ENCODE peak calls at places on chromosomes 6 and 20, in seven cellular contexts. Y is transverse colon, E is tibial artery, R is SK-N-SH, M is thyroid gland, A is right atrium auricular region, F is testis. B is an unnamed sample.

GRCh38 chr6:72761767-72762166 is 139.9 kb downstream of the KCNQ5 start:
- DNase-seq in Y (no peak), R (peak; percentile 8), E (no peak), M (no peak), A (no peak), F (no peak), B (no peak)

GRCh38 chr20:45796336-45797070 is 4.7 kb downstream of the DNTTIP1 start:
- DNase-seq in A (no peak), R (no peak), M (no peak), F (no peak), Y (no peak), E (no peak), B (no peak)

GRCh38 chr20:40689100-40689942 is at the start of gene MAFB:
- DNase-seq in R (peak; percentile 98), A (peak; percentile 96), Y (peak; percentile 80), F (peak; percentile 91), M (peak; percentile 95), E (peak; percentile 92), B (peak; percentile 21)

GRCh38 chr6:26217714-26218075 is 130.5 kb downstream of the HFE start:
- DNase-seq in A (no peak), R (no peak), Y (no peak), F (no peak), E (no peak), M (no peak), B (no peak)

GRCh38 chr6:41373919-41374617 is 38.7 kb downstream of the NCR2 start:
- DNase-seq in A (no peak), F (no peak), Y (no peak), M (no peak), E (no peak), R (peak; percentile 34), B (peak; percentile 66)

GRCh38 chr6:46368137-46368536 is 123.1 kb downstream of the RCAN2 start:
- DNase-seq in A (no peak), M (no peak), R (no peak), F (no peak), Y (no peak), E (no peak), B (no peak)

GRCh38 chr20:52496191-52496590 is 304.6 kb upstream of the ZFP64 start:
- DNase-seq in Y (no peak), M (no peak), A (no peak), R (no peak), F (no peak), E (no peak), B (no peak)

GRCh38 chr20:37383229-37383989 is 37.5 kb downstream of the SRC start:
- DNase-seq in M (no peak), F (no peak), A (no peak), R (peak; percentile 20), Y (no peak), E (peak; percentile 34), B (no peak)

GRCh38 chr6:46000905-46001304 is 14.8 kb downstream of the CLIC5 start:
- DNase-seq in Y (no peak), R (no peak), A (peak; percentile 32), M (no peak), E (no peak), F (no peak), B (no peak)

GRCh38 chr20:32544260-32544722 is 40.8 kb downstream of the NOL4L start:
- DNase-seq in A (no peak), R (no peak), F (no peak), E (no peak), Y (no peak), M (no peak), B (no peak)

GRCh38 chr20:58087567-58087858 is 140.9 kb downstream of the ANKRD60 start:
- DNase-seq in Y (no peak), A (no peak), E (no peak), M (no peak), F (no peak), R (no peak), B (no peak)
- TF ChIP-seq CTCF in Y (no peak), A (peak; percentile 29), E (no peak), M (no peak), F (no peak), R (no peak), B (no peak)

DNA sequence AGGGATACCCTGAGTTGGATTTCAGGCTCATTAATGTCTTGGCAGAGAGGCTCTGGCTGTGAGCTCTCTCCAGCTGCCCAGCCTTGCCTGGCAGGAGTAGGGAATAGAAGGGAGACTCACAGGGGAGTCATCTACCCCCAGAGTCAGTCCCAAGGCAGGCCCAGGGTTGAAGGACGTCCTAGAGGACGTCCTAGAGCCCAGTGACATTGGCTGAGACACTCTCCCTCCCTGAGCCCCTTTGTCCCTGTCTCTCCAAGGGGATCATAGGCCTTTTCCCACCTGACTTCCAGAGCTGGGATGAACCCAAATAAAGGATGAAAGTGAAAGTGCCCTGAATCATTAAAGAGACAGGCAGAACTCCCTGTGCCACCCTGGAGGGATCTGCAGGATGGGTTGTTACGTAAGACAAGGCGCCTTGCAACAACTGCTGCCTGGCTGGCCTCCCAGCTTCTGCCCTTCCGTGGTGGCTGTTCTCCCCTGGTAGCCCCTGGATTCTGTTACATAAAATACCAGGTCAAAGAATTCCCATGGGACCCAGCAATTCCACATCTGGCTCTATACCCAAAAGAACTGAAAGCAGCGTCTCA is 53.6 kb upstream of the SIRPA start:
- DNase-seq in A (no peak), R (no peak), M (no peak), E (peak; percentile 34), Y (peak; percentile 35), F (no peak), B (no peak)
- H3K27ac ChIP-seq in A (no peak overlapping the region), R (no peak overlapping the region), M (no peak overlapping the region), E (no peak overlapping the region), Y (peak overlapping the region; percentile 77), F (no peak overlapping the region), B (no peak overlapping the region)

DNA sequence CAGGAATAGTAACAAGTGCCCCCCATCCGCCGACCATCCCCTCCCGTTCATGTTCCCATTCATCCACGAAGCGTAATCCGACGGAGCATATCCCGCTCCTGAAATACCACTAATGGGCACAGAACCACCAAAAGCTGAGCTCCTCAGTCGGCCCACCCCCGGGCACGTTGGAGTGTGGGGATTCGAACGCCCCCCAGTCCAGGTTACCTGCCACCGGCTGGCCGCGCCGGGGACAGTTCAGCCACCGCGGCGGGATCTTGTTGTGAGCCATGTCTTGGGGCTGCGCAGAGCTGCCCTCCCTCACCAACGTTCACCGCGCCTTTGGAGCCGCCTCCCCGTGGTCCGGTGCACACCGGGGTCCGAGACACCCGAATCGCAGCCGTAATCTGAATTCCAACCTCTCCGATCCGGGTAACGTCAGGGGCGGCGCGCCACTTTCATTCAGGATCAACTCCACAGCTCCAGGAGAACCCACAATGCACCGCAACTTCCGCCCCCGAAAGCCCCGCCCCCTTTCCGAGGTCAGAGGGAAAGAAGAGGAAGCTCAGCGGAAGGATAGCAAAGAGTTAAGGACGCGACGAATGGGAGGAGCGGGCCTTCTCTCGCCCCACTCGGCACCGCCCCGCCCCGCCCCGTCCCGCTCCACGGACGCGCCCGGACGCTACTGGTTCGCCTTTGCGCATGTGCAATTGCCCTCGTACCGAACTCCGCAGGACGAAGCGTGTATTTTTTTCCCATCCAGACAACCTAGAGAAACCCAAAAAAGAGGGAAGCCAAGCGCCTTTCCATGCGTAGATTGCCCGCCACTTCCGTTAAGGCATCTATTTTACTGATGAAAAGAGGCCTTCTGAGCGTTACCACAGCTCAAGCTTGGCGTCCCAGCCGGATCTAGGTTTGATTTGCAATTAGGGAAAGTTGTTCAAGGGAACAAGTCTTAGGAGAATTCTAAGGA is at the start of gene RNGTT:
- DNase-seq in Y (peak; percentile 100), A (peak; percentile 98), M (peak; percentile 99), R (peak; percentile 97), E (peak; percentile 99), F (peak; percentile 99), B (peak; percentile 99)
- TF ChIP-seq CTCF in Y (no peak), A (no peak), M (no peak), R (no peak), E (no peak), F (no peak), B (no peak)

DNA sequence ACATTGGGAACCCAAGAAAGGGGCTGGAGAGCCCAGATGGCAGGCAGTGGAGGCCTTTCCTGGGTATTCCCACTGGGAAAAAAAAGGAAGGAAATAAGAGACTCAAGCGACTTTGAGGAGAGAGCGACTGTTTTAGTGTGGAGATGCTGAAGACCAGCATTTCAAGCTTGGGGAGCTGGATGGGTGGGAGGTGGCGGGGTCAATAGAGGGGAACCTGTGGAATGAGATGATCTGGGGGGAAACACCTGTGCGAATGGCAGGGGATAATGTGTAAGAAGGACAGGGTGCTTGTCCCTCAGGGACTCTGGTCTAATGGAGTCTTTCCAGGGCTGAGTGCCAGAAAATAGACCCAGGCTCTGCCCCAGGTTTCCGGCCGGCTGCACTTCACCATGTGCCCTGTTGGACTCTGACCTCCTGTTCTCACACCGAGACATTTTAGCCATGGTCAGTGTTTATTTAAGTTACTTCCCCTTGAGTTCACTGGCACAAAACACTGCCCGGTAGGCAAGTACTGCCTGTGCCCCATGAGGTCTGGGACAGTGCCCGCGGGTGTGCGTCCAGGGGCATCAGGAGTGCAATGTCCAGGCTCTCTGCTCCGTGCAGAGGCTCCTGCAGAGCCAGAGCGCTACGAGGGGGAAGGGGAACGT is 50.4 kb upstream of the NKX2-2 start:
- DNase-seq in M (peak; percentile 66), Y (no peak), E (no peak), A (no peak), R (peak; percentile 6), F (no peak), B (no peak)
- H3K27ac ChIP-seq in M (no peak overlapping the region), Y (no peak overlapping the region), E (no peak overlapping the region), A (no peak overlapping the region), R (no peak overlapping the region), F (no peak overlapping the region), B (no peak overlapping the region)

DNA sequence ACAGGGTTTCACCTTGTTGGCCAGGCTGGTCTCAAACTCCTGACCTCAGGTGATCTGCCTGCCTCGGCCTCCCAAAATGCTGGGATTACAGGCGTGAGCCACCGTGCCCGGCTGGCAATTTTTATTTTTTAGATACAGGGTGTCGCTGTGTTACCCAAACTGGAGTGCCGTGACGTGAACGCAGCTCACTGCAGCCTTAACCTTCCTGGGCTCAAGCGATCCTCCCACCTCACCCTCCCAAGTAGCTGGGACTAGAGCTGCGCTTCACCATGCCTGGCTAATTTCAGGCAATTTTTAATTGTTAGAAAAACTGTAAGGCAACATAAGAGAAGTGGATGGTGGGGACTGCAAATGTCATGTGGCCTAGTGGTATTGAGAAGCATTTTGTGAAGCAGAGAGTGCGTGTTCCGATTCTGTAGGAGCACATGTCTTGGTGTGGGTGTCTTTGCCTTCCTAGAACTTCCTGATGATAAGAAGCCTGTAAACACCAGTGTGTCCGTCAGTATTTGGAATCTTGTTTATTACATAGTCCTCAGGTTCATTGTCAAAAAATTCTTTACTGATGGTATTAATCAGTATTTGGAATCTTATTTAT is 18.0 kb downstream of the JARID2 start:
- DNase-seq in M (no peak), R (no peak), E (no peak), Y (no peak), F (peak; percentile 55), A (no peak), B (no peak)
- TF ChIP-seq CTCF in M (no peak), R (no peak), E (no peak), Y (no peak), F (no peak), A (no peak), B (no peak)

B was measured in WERI-Rb-1.